ENCODE peak calls at places on chromosomes 1 and 21, in seven cellular contexts. One of them, this sample, is unnamed.
A peak's percentile ranks its signal among the peaks of the same experiment; 100 is the strongest.

GRCh38 chr1:25985171-25985570 is 12.7 kb downstream of the PAFAH2 start:
- DNase-seq in mesenchymal stem cell: no peak
- DNase-seq in trophoblast cell: no peak
- DNase-seq in H9: no peak
- DNase-seq in IMR-90: no peak
- DNase-seq in H1: no peak
- DNase-seq in mesendoderm: no peak
- DNase-seq in this sample: no peak

GRCh38 chr1:11326070-11326469 is 53.1 kb downstream of the UBIAD1 start:
- DNase-seq in H1: no peak
- DNase-seq in mesenchymal stem cell: no peak
- DNase-seq in mesendoderm: no peak
- DNase-seq in H9: no peak
- DNase-seq in trophoblast cell: no peak
- DNase-seq in IMR-90: no peak
- DNase-seq in this sample: no peak

GRCh38 chr21:37555672-37556261 is 189.2 kb downstream of the DYRK1A start:
- DNase-seq in trophoblast cell: no peak
- DNase-seq in H9: no peak
- DNase-seq in mesenchymal stem cell: no peak
- DNase-seq in IMR-90: no peak
- DNase-seq in H1: no peak
- DNase-seq in mesendoderm: no peak
- DNase-seq in this sample: no peak

GRCh38 chr1:229139320-229139719 is 131.6 kb upstream of the RAB4A start:
- DNase-seq in mesenchymal stem cell: peak; percentile 14
- DNase-seq in trophoblast cell: no peak
- DNase-seq in IMR-90: no peak
- DNase-seq in H1: no peak
- DNase-seq in mesendoderm: no peak
- DNase-seq in H9: no peak
- DNase-seq in this sample: no peak

GRCh38 chr1:21673277-21673780 is 4.2 kb upstream of the RAP1GAP start:
- DNase-seq in mesendoderm: no peak
- DNase-seq in H9: peak; percentile 31
- DNase-seq in trophoblast cell: no peak
- DNase-seq in H1: no peak
- DNase-seq in IMR-90: peak; percentile 25
- DNase-seq in mesenchymal stem cell: peak; percentile 30
- DNase-seq in this sample: no peak

GRCh38 chr1:115810609-115811008 is 30.3 kb downstream of the NHLH2 start:
- DNase-seq in mesenchymal stem cell: peak; percentile 8
- DNase-seq in H9: no peak
- DNase-seq in mesendoderm: no peak
- DNase-seq in IMR-90: no peak
- DNase-seq in H1: no peak
- DNase-seq in trophoblast cell: no peak
- DNase-seq in this sample: no peak

GRCh38 chr1:10185759-10186158 is 24.6 kb upstream of the KIF1B start:
- DNase-seq in H1: no peak
- DNase-seq in mesendoderm: no peak
- DNase-seq in trophoblast cell: no peak
- DNase-seq in IMR-90: no peak
- DNase-seq in H9: no peak
- DNase-seq in mesenchymal stem cell: no peak
- DNase-seq in this sample: no peak

GRCh38 chr21:34651642-34652041 is 17.2 kb upstream of the CLIC6 start:
- DNase-seq in mesenchymal stem cell: no peak
- DNase-seq in H9: no peak
- DNase-seq in mesendoderm: no peak
- DNase-seq in trophoblast cell: no peak
- DNase-seq in H1: no peak
- DNase-seq in IMR-90: no peak
- DNase-seq in this sample: no peak

GRCh38 chr1:229058111-229058551 is 212.8 kb upstream of the RAB4A start:
- DNase-seq in H1: no peak
- DNase-seq in trophoblast cell: no peak
- DNase-seq in H9: no peak
- DNase-seq in IMR-90: no peak
- DNase-seq in mesendoderm: no peak
- DNase-seq in mesenchymal stem cell: no peak
- DNase-seq in this sample: no peak

GRCh38 chr1:145995148-145995851 is 1.1 kb downstream of the TXNIP start:
- DNase-seq in H9: no peak
- DNase-seq in H1: no peak
- DNase-seq in trophoblast cell: no peak
- DNase-seq in IMR-90: no peak
- DNase-seq in mesenchymal stem cell: no peak
- DNase-seq in mesendoderm: no peak
- DNase-seq in this sample: no peak

GRCh38 chr21:46229133-46229922 is 754 bp upstream of the LSS start:
- DNase-seq in IMR-90: no peak
- DNase-seq in trophoblast cell: no peak
- DNase-seq in H9: no peak
- DNase-seq in mesendoderm: peak; percentile 10
- DNase-seq in H1: peak; percentile 10
- DNase-seq in mesenchymal stem cell: no peak
- DNase-seq in this sample: peak; percentile 74

GRCh38 chr1:73832276-73832825 is 365.6 kb downstream of the LRRIQ3 start:
- DNase-seq in mesenchymal stem cell: no peak
- DNase-seq in IMR-90: no peak
- DNase-seq in H1: no peak
- DNase-seq in mesendoderm: no peak
- DNase-seq in trophoblast cell: no peak
- DNase-seq in H9: no peak
- DNase-seq in this sample: no peak

GRCh38 chr1:36070349-36070748 is 13.5 kb upstream of the TEKT2 start:
- DNase-seq in trophoblast cell: no peak
- DNase-seq in H9: no peak
- DNase-seq in H1: no peak
- DNase-seq in mesendoderm: no peak
- DNase-seq in mesenchymal stem cell: no peak
- DNase-seq in IMR-90: no peak
- DNase-seq in this sample: no peak

GRCh38 chr1:117093091-117093534 is 28.4 kb downstream of the TRIM45 start:
- DNase-seq in trophoblast cell: peak; percentile 82
- DNase-seq in H9: peak; percentile 50
- DNase-seq in mesendoderm: peak; percentile 90
- DNase-seq in H1: peak; percentile 29
- DNase-seq in mesenchymal stem cell: peak; percentile 99
- DNase-seq in IMR-90: peak; percentile 100
- DNase-seq in this sample: peak; percentile 23

GRCh38 chr1:159826436-159827101 is at the start of gene SLAMF8:
- DNase-seq in H9: no peak
- DNase-seq in mesendoderm: no peak
- DNase-seq in mesenchymal stem cell: no peak
- DNase-seq in trophoblast cell: no peak
- DNase-seq in IMR-90: no peak
- DNase-seq in H1: no peak
- DNase-seq in this sample: no peak

GRCh38 chr1:110672753-110673108 is 2.0 kb downstream of the KCNA3 start:
- DNase-seq in IMR-90: no peak
- DNase-seq in H9: no peak
- DNase-seq in trophoblast cell: no peak
- DNase-seq in H1: no peak
- DNase-seq in mesenchymal stem cell: no peak
- DNase-seq in mesendoderm: no peak
- DNase-seq in this sample: no peak

GRCh38 chr1:44693900-44694299 is 19.4 kb downstream of the ARMH1 start:
- DNase-seq in H1: no peak
- DNase-seq in IMR-90: no peak
- DNase-seq in mesendoderm: no peak
- DNase-seq in trophoblast cell: no peak
- DNase-seq in H9: no peak
- DNase-seq in mesenchymal stem cell: no peak
- DNase-seq in this sample: no peak

GRCh38 chr1:156963621-156964020 is 43.2 kb downstream of the LRRC71 start:
- DNase-seq in mesendoderm: no peak
- DNase-seq in trophoblast cell: no peak
- DNase-seq in IMR-90: no peak
- DNase-seq in H9: no peak
- DNase-seq in mesenchymal stem cell: no peak
- DNase-seq in H1: no peak
- DNase-seq in this sample: no peak

GRCh38 chr1:1920057-1920607 is 1.1 kb upstream of the TMEM52 start:
- DNase-seq in trophoblast cell: no peak
- DNase-seq in IMR-90: no peak
- DNase-seq in mesenchymal stem cell: no peak
- DNase-seq in H1: no peak
- DNase-seq in H9: no peak
- DNase-seq in mesendoderm: no peak
- DNase-seq in this sample: no peak

GRCh38 chr21:26739189-26739588 is 106.0 kb downstream of the ADAMTS1 start:
- DNase-seq in trophoblast cell: peak; percentile 38
- DNase-seq in H9: no peak
- DNase-seq in mesendoderm: peak; percentile 74
- DNase-seq in IMR-90: peak; percentile 31
- DNase-seq in H1: no peak
- DNase-seq in mesenchymal stem cell: peak; percentile 57
- DNase-seq in this sample: no peak

GRCh38 chr1:23567996-23568607 is 8.8 kb upstream of the ID3 start:
- DNase-seq in mesenchymal stem cell: no peak
- DNase-seq in mesendoderm: no peak
- DNase-seq in IMR-90: no peak
- DNase-seq in H1: no peak
- DNase-seq in trophoblast cell: no peak
- DNase-seq in H9: peak; percentile 38
- DNase-seq in this sample: peak; percentile 78

GRCh38 chr1:25028910-25029599 is 99.0 kb upstream of the RUNX3 start:
- DNase-seq in mesenchymal stem cell: no peak
- DNase-seq in H1: no peak
- DNase-seq in mesendoderm: no peak
- DNase-seq in H9: no peak
- DNase-seq in trophoblast cell: no peak
- DNase-seq in IMR-90: no peak
- DNase-seq in this sample: no peak

DNA sequence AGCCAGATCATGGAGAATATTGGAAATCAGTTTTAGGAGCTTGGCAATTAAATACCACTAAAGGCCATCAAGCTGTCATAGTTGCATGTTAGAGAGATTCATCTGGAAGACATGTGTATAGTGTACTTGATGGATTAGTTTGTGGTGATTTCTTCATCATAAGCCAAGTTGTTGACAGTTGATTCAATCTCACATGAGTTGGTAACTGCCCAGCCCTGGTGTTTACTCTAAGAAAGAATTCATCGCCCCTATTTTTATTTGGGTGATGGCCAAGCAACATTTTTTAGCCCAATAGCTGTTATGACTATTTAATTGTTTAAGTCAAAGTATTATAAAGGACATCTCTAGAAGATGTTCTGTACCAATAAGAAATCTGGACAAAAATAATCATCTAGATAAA is 737.6 kb downstream of the PLA2G4A start:
- DNase-seq in H1: no peak
- DNase-seq in H9: no peak
- DNase-seq in trophoblast cell: no peak
- DNase-seq in mesendoderm: no peak
- DNase-seq in IMR-90: no peak
- DNase-seq in mesenchymal stem cell: no peak
- DNase-seq in this sample: no peak
- H3K18ac ChIP-seq in H1: no peak overlapping the region
- H3K18ac ChIP-seq in H9: no peak overlapping the region
- H3K18ac ChIP-seq in trophoblast cell: no peak overlapping the region
- H3K18ac ChIP-seq in mesendoderm: no peak overlapping the region
- H3K18ac ChIP-seq in IMR-90: no peak overlapping the region
- H3K18ac ChIP-seq in mesenchymal stem cell: no peak overlapping the region
- H3K18ac ChIP-seq in this sample: no peak overlapping the region

DNA sequence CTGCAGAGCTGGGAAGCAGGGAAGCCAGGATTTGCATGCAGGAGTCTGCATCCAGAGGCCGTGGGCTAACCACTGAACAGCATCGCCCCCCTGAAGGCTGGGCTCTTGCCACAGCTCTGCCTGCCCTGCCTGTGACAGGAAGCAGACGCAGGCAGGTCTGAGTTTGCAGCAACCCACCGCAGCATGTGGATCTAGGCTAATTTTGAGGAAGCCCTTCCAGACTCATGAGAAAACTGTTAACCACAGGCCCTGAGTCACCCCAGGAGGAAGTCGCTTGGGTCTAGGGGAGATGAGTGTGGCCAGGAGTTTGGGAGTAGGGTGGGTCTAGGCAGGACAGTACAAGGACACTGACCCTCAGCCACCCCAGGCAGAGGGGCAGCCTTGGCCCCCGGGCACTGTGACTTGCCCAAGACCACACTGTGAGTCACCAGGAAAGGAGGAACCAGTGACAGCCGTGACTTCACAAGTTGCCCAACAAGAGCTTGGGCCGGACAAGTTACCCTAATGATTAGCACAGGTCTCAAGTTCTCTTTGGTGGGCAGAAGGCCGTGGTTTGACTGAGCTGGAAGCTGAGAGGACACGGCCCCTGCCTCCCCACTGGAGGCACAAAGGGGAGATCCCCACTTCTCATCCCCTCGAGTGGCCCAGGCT is 904 bp downstream of the LAPTM5 start:
- DNase-seq in H1: no peak
- DNase-seq in H9: no peak
- DNase-seq in mesenchymal stem cell: peak; percentile 95
- DNase-seq in mesendoderm: peak; percentile 68
- DNase-seq in IMR-90: peak; percentile 82
- DNase-seq in trophoblast cell: peak; percentile 55
- DNase-seq in this sample: no peak
- H3K4me2 ChIP-seq in H1: no peak overlapping the region
- H3K4me2 ChIP-seq in H9: no peak overlapping the region
- H3K4me2 ChIP-seq in mesenchymal stem cell: no peak overlapping the region
- H3K4me2 ChIP-seq in mesendoderm: no peak overlapping the region
- H3K4me2 ChIP-seq in IMR-90: no peak overlapping the region
- H3K4me2 ChIP-seq in trophoblast cell: no peak overlapping the region
- H3K4me2 ChIP-seq in this sample: no peak overlapping the region

DNA sequence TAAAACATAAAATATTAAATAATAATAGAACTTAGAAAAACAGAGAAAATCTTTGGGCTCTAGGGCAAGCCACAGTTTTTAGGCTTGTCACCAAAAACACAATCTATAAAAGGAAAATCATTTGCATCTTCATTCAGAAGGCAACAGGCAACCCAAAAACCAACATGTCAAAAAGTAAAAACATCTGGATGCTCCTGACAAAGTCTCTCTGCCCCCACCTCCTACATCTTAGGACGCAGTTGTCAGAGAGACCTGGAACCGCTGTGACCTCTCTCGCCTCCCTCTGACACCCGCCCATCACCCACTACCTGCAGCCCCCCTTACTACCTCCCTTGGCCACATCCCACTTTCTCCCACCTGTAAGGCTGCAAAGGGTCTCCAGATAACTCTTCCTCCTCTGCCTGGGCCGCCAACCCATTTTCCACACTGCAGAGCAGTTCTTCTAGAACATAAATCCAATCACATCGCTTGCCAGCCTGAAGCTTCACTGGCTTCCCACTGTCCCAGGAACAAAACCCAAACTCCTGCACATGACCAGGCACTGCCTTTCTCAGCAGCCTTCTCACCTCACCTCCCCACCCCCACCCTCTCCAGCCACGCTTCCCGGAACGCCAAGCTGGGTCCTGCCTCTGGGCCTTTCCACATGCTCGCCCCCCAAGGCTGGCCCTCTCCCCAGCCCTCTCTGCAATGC is 14.7 kb downstream of the PRDM15 start:
- DNase-seq in H9: no peak
- DNase-seq in IMR-90: no peak
- DNase-seq in mesenchymal stem cell: no peak
- DNase-seq in trophoblast cell: no peak
- DNase-seq in mesendoderm: no peak
- DNase-seq in H1: no peak
- DNase-seq in this sample: no peak
- H3K18ac ChIP-seq in H9: no peak overlapping the region
- H3K18ac ChIP-seq in IMR-90: no peak overlapping the region
- H3K18ac ChIP-seq in mesenchymal stem cell: no peak overlapping the region
- H3K18ac ChIP-seq in trophoblast cell: no peak overlapping the region
- H3K18ac ChIP-seq in mesendoderm: no peak overlapping the region
- H3K18ac ChIP-seq in H1: no peak overlapping the region
- H3K18ac ChIP-seq in this sample: no peak overlapping the region

GRCh38 chr1:151728151-151728711 is 6.9 kb downstream of the RIIAD1 start:
- DNase-seq in mesenchymal stem cell: no peak
- DNase-seq in mesendoderm: peak; percentile 62
- DNase-seq in H9: peak; percentile 58
- DNase-seq in trophoblast cell: no peak
- DNase-seq in H1: no peak
- DNase-seq in IMR-90: peak; percentile 57
- DNase-seq in this sample: no peak
- H3K4me2 ChIP-seq in mesenchymal stem cell: peak overlapping the region; percentile 29
- H3K4me2 ChIP-seq in mesendoderm: no peak overlapping the region
- H3K4me2 ChIP-seq in H9: peak overlapping the region; percentile 35
- H3K4me2 ChIP-seq in trophoblast cell: no peak overlapping the region
- H3K4me2 ChIP-seq in H1: peak overlapping the region; percentile 40
- H3K4me2 ChIP-seq in IMR-90: peak overlapping the region; percentile 46
- H3K4me2 ChIP-seq in this sample: no peak overlapping the region